ENCODE peak calls at places on chromosomes 2 and 18, in nine cellular contexts. Y is SK-N-SH, I is A549, T is upper lobe of left lung, S is transverse colon, W is stomach, U is GM12878, X is esophagus muscularis mucosa, M is ovary. N is an unnamed sample. For H3K4me1, the result is how much of the 10 kb centered on the place peaks cover.

GRCh38 chr2:239251971-239252370 is 148.8 kb downstream of the HDAC4 start:
- DNase-seq in T (no peak), X (no peak), U (no peak), I (no peak), Y (no peak), S (no peak), W (no peak), M (peak), N (peak)

GRCh38 chr2:154125900-154126299 is 254.2 kb downstream of the GALNT13 start:
- DNase-seq in S (no peak), U (no peak), X (no peak), W (no peak), Y (no peak), T (no peak), I (no peak), M (no peak), N (no peak)

GRCh38 chr2:61220768-61221167 is 58.8 kb downstream of the C2orf74 start:
- DNase-seq in S (no peak), M (no peak), W (no peak), T (no peak), Y (no peak), U (no peak), X (no peak), I (no peak), N (no peak)

GRCh38 chr2:64522843-64523428 is 1.2 kb upstream of the AFTPH start:
- DNase-seq in I (peak), Y (peak), M (peak), W (peak), X (no peak), S (peak), T (peak), U (peak), N (no peak)

GRCh38 chr2:119487434-119488244 is 36.6 kb downstream of the SCTR start:
- DNase-seq in S (peak), M (no peak), T (peak), Y (no peak), U (peak), I (peak), X (peak), W (peak), N (no peak)

GRCh38 chr2:36459725-36460137 is 104.2 kb downstream of the CRIM1 start:
- DNase-seq in I (peak), M (no peak), W (peak), X (peak), U (no peak), Y (peak), S (peak), T (peak), N (no peak)

GRCh38 chr2:118224888-118225264 is 136.6 kb downstream of the INSIG2 start:
- DNase-seq in U (no peak), S (no peak), X (no peak), Y (peak), T (no peak), M (no peak), W (no peak), I (no peak), N (no peak)

GRCh38 chr2:189232759-189233406 is 53.3 kb upstream of the COL5A2 start:
- DNase-seq in U (peak), X (no peak), S (no peak), T (no peak), M (no peak), W (no peak), Y (no peak), I (no peak), N (no peak)

GRCh38 chr2:216118474-216118873 is 9.3 kb downstream of the XRCC5 start:
- DNase-seq in Y (no peak), U (no peak), I (no peak), W (no peak), T (no peak), X (no peak), M (no peak), S (no peak), N (no peak)

GRCh38 chr2:9548506-9548905 is 7.1 kb downstream of the ADAM17 start:
- DNase-seq in W (no peak), S (no peak), M (no peak), X (no peak), T (no peak), Y (no peak), U (no peak), I (no peak), N (no peak)

GRCh38 chr2:149320362-149320761 is 10.0 kb upstream of the LYPD6 start:
- DNase-seq in X (no peak), S (no peak), T (no peak), Y (no peak), W (no peak), U (no peak), I (no peak), M (no peak), N (no peak)

GRCh38 chr2:30127016-30127893 is 19.6 kb upstream of the YPEL5 start:
- DNase-seq in T (no peak), W (no peak), Y (no peak), I (peak), X (no peak), U (no peak), S (no peak), M (no peak), N (no peak)

GRCh38 chr2:57407742-57408343 is 638.8 kb upstream of the VRK2 start:
- DNase-seq in Y (no peak), I (no peak), S (no peak), U (no peak), T (no peak), W (no peak), X (no peak), M (no peak), N (no peak)

GRCh38 chr2:16013571-16013970 is 73.2 kb downstream of the MYCN start:
- DNase-seq in U (no peak), Y (no peak), W (no peak), X (no peak), S (no peak), M (no peak), T (no peak), I (no peak), N (no peak)

GRCh38 chr2:47898089-47898731 is 8.1 kb downstream of the FBXO11 start:
- DNase-seq in S (no peak), W (no peak), T (no peak), X (no peak), U (no peak), M (no peak), I (no peak), Y (no peak), N (no peak)

GRCh38 chr2:5560981-5561380 is 131.2 kb upstream of the SOX11 start:
- DNase-seq in W (no peak), S (no peak), X (no peak), U (no peak), M (no peak), I (no peak), Y (peak), T (no peak), N (no peak)

GRCh38 chr2:156955701-156956100 is 301.8 kb upstream of the GALNT5 start:
- DNase-seq in I (no peak), T (no peak), X (no peak), U (no peak), S (no peak), W (no peak), Y (no peak), M (no peak), N (no peak)

GRCh38 chr2:185643434-185643833 is 95.2 kb upstream of the FSIP2 start:
- DNase-seq in U (no peak), W (no peak), Y (no peak), X (no peak), I (no peak), T (no peak), M (no peak), S (no peak), N (no peak)
- H3K4me1 ChIP-seq in U (under half), W (under half), Y (under half), X (under half), I (under half), T (under half), M (under half), S (under half), N (under half)

DNA sequence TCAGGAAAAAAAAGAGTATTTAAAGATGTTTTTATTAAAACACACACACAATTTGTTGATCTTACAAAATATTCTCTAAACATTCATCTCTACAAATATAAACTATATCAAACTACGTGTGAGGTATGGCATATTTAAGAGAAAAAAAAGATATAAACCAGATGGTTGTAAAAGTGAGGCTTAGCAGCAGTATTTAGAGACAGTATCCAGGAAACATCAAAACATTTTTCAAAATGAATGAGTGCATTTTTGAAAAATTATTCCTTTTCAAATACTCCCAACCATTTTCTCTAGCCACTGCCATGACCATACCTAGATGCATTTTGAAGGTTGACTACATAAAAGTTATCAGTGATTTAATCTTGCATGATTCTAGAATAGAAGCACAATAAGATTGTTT is 38.2 kb upstream of the RAB27B start:
- DNase-seq in X (no peak), M (no peak), I (no peak), S (no peak), Y (no peak), T (no peak), W (no peak), U (no peak), N (no peak)
- TF ChIP-seq EP300 in X (no peak), M (no peak), I (no peak), S (no peak), Y (no peak), T (no peak), W (no peak), U (no peak), N (no peak)

GRCh38 chr2:231708773-231709635 is 679 bp downstream of the PTMA start:
- DNase-seq in Y (peak), W (peak), I (peak), U (no peak), M (peak), T (peak), S (peak), X (no peak), N (no peak)
- TF ChIP-seq CTCF in Y (peak), W (no peak), I (peak), U (peak), M (peak), T (peak), S (peak), X (peak), N (no peak)

DNA sequence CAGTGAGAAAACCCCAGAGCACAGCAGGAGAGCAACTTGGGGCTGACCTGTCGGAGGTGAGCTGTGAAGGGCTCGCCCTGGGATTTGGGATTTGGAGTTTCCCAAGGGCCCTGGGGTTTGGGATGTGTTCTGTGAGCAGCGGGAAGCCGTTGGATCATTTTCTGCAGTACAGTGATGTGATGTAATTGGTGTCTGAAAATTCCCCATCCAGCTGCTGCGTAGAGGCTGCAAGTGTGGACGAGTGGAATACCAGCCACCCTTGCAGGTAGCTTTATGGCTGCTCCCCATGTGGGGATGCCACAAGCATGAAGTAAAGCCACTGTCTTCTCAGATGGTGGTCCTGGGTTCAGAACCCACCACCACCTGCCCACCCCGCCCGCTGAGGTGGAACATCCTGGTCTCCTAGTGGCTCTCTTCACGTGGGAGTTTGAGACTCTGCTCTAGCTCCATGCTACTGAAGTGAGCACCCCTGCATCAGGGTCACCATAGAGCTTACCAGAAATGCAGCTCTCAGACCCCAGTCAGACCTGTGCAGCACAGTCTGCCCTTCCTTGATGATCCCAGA is 15.0 kb downstream of the IMPA2 start:
- DNase-seq in I (no peak), M (no peak), W (peak), X (no peak), S (no peak), U (no peak), T (no peak), Y (no peak), N (peak)
- H3K4me1 ChIP-seq in I (under half), M (under half), W (half or more), X (under half), S (under half), U (under half), T (under half), Y (under half), N (under half)